ENCODE peak calls at places on chromosomes 3 and 15, in five cellular contexts. One of them, this sample, is unnamed.

GRCh38 chr3:174639970-174640369 is 219.2 kb upstream of the NAALADL2 start:
- DNase-seq in ovary: no peak
- DNase-seq in fibroblast of pulmonary artery: no peak
- DNase-seq in heart left ventricle: no peak
- DNase-seq in CD8-positive, alpha-beta memory T cell: no peak
- DNase-seq in this sample: no peak

GRCh38 chr3:125042725-125043406 is 12.9 kb downstream of the HEG1 start:
- DNase-seq in fibroblast of pulmonary artery: peak
- DNase-seq in ovary: peak
- DNase-seq in CD8-positive, alpha-beta memory T cell: no peak
- DNase-seq in heart left ventricle: peak
- DNase-seq in this sample: no peak

GRCh38 chr15:48682949-48683651 is 37.6 kb upstream of the FBN1 start:
- DNase-seq in heart left ventricle: no peak
- DNase-seq in CD8-positive, alpha-beta memory T cell: no peak
- DNase-seq in fibroblast of pulmonary artery: peak
- DNase-seq in ovary: peak
- DNase-seq in this sample: no peak

GRCh38 chr3:130258532-130258952 is 86.9 kb upstream of the COL6A5 start:
- DNase-seq in heart left ventricle: no peak
- DNase-seq in fibroblast of pulmonary artery: peak
- DNase-seq in CD8-positive, alpha-beta memory T cell: no peak
- DNase-seq in ovary: no peak
- DNase-seq in this sample: no peak

GRCh38 chr3:188775412-188775811 is 396.4 kb upstream of the TPRG1 start:
- DNase-seq in heart left ventricle: no peak
- DNase-seq in fibroblast of pulmonary artery: no peak
- DNase-seq in CD8-positive, alpha-beta memory T cell: no peak
- DNase-seq in ovary: no peak
- DNase-seq in this sample: no peak

GRCh38 chr3:19950316-19950715 is 3.4 kb downstream of the RAB5A start:
- DNase-seq in heart left ventricle: no peak
- DNase-seq in fibroblast of pulmonary artery: no peak
- DNase-seq in CD8-positive, alpha-beta memory T cell: no peak
- DNase-seq in ovary: no peak
- DNase-seq in this sample: no peak

GRCh38 chr3:176120507-176120906 is 1076.8 kb downstream of the TBL1XR1 start:
- DNase-seq in fibroblast of pulmonary artery: no peak
- DNase-seq in heart left ventricle: no peak
- DNase-seq in ovary: no peak
- DNase-seq in CD8-positive, alpha-beta memory T cell: no peak
- DNase-seq in this sample: no peak

GRCh38 chr15:97224191-97224641 is 736.3 kb upstream of the ARRDC4 start:
- DNase-seq in fibroblast of pulmonary artery: no peak
- DNase-seq in ovary: no peak
- DNase-seq in heart left ventricle: peak
- DNase-seq in CD8-positive, alpha-beta memory T cell: no peak
- DNase-seq in this sample: no peak

GRCh38 chr3:12759097-12759679 is at the start of gene TMEM40:
- DNase-seq in CD8-positive, alpha-beta memory T cell: no peak
- DNase-seq in ovary: no peak
- DNase-seq in fibroblast of pulmonary artery: no peak
- DNase-seq in heart left ventricle: no peak
- DNase-seq in this sample: no peak

GRCh38 chr3:73461582-73461981 is 163.2 kb downstream of the PDZRN3 start:
- DNase-seq in fibroblast of pulmonary artery: peak
- DNase-seq in ovary: no peak
- DNase-seq in heart left ventricle: no peak
- DNase-seq in CD8-positive, alpha-beta memory T cell: no peak
- DNase-seq in this sample: no peak

GRCh38 chr3:158489181-158489580 is 81.8 kb upstream of the MLF1 start:
- DNase-seq in fibroblast of pulmonary artery: no peak
- DNase-seq in heart left ventricle: no peak
- DNase-seq in CD8-positive, alpha-beta memory T cell: no peak
- DNase-seq in ovary: no peak
- DNase-seq in this sample: no peak

GRCh38 chr3:195163719-195164572 is 107.0 kb downstream of the XXYLT1 start:
- DNase-seq in CD8-positive, alpha-beta memory T cell: no peak
- DNase-seq in ovary: no peak
- DNase-seq in fibroblast of pulmonary artery: no peak
- DNase-seq in heart left ventricle: no peak
- DNase-seq in this sample: no peak

GRCh38 chr3:186614266-186614596 is 1.4 kb downstream of the AHSG start:
- DNase-seq in heart left ventricle: no peak
- DNase-seq in CD8-positive, alpha-beta memory T cell: no peak
- DNase-seq in fibroblast of pulmonary artery: no peak
- DNase-seq in ovary: no peak
- DNase-seq in this sample: no peak

GRCh38 chr3:13879946-13880810 is at the start of gene WNT7A:
- DNase-seq in ovary: no peak
- DNase-seq in CD8-positive, alpha-beta memory T cell: peak
- DNase-seq in heart left ventricle: no peak
- DNase-seq in fibroblast of pulmonary artery: no peak
- DNase-seq in this sample: no peak

GRCh38 chr15:88498991-88499390 is 31.5 kb downstream of the MRPS11 start:
- DNase-seq in fibroblast of pulmonary artery: no peak
- DNase-seq in CD8-positive, alpha-beta memory T cell: no peak
- DNase-seq in ovary: no peak
- DNase-seq in heart left ventricle: no peak
- DNase-seq in this sample: no peak

GRCh38 chr15:87348746-87349145 is 907.8 kb downstream of the NTRK3 start:
- DNase-seq in heart left ventricle: no peak
- DNase-seq in ovary: no peak
- DNase-seq in fibroblast of pulmonary artery: no peak
- DNase-seq in CD8-positive, alpha-beta memory T cell: no peak
- DNase-seq in this sample: no peak

GRCh38 chr3:123143669-123144411 is 57.9 kb upstream of the SEC22A start:
- DNase-seq in fibroblast of pulmonary artery: no peak
- DNase-seq in heart left ventricle: no peak
- DNase-seq in CD8-positive, alpha-beta memory T cell: no peak
- DNase-seq in ovary: peak
- DNase-seq in this sample: no peak

GRCh38 chr3:44845528-44846520 is 15.9 kb upstream of the TMEM42 start:
- DNase-seq in fibroblast of pulmonary artery: peak
- DNase-seq in ovary: no peak
- DNase-seq in CD8-positive, alpha-beta memory T cell: no peak
- DNase-seq in heart left ventricle: no peak
- DNase-seq in this sample: no peak